ENCODE peak calls at places on chromosomes 3 and 15, in seven cellular contexts. O, I, E, Q, H, W and M are unnamed samples.

GRCh38 chr15:92921215-92922131 is 21.3 kb downstream of the CHD2 start:
- DNase-seq in H (no peak), W (peak; percentile 96), E (no peak), I (no peak), Q (no peak), O (no peak), M (no peak)

GRCh38 chr15:27468151-27468556 is 497.2 kb downstream of the GABRG3 start:
- DNase-seq in Q (no peak), H (no peak), I (no peak), O (no peak), E (no peak), W (no peak), M (no peak)

GRCh38 chr3:78858910-78859309 is 908.9 kb downstream of the ROBO1 start:
- DNase-seq in E (no peak), Q (no peak), H (no peak), O (no peak), I (no peak), W (no peak), M (no peak)

GRCh38 chr15:75669191-75669878 is 21.6 kb downstream of the SNX33 start:
- DNase-seq in E (no peak), O (no peak), I (no peak), Q (no peak), H (no peak), W (peak; percentile 84), M (no peak)

GRCh38 chr3:183031826-183032225 is 51.5 kb upstream of the DCUN1D1 start:
- DNase-seq in W (no peak), H (no peak), Q (no peak), O (no peak), E (no peak), I (no peak), M (no peak)

GRCh38 chr15:80455668-80456442 is 51.7 kb downstream of the ARNT2 start:
- DNase-seq in H (no peak), O (no peak), I (peak; percentile 28), E (peak; percentile 86), W (peak; percentile 85), Q (peak; percentile 67), M (peak; percentile 74)

GRCh38 chr3:73546961-73547360 is 77.8 kb downstream of the PDZRN3 start:
- DNase-seq in W (no peak), E (peak; percentile 59), H (no peak), I (no peak), Q (no peak), O (no peak), M (no peak)

GRCh38 chr3:139523718-139524117 is 15.8 kb downstream of the RBP1 start:
- DNase-seq in E (no peak), Q (no peak), H (no peak), I (no peak), O (no peak), W (no peak), M (peak; percentile 3)

GRCh38 chr15:56537881-56538280 is 72.9 kb upstream of the MNS1 start:
- DNase-seq in Q (no peak), I (no peak), W (no peak), H (no peak), O (no peak), E (no peak), M (no peak)

GRCh38 chr3:136146981-136147729 is 49.0 kb downstream of the MSL2 start:
- DNase-seq in Q (no peak), O (no peak), H (no peak), I (no peak), E (no peak), W (no peak), M (no peak)

GRCh38 chr3:156952011-156952410 is 125.9 kb downstream of the LEKR1 start:
- DNase-seq in E (no peak), O (no peak), W (no peak), I (no peak), H (no peak), Q (no peak), M (no peak)

GRCh38 chr3:23648326-23648964 is 157.3 kb upstream of the UBE2E1 start:
- DNase-seq in O (no peak), Q (no peak), H (no peak), E (no peak), W (peak; percentile 32), I (no peak), M (no peak)

DNA sequence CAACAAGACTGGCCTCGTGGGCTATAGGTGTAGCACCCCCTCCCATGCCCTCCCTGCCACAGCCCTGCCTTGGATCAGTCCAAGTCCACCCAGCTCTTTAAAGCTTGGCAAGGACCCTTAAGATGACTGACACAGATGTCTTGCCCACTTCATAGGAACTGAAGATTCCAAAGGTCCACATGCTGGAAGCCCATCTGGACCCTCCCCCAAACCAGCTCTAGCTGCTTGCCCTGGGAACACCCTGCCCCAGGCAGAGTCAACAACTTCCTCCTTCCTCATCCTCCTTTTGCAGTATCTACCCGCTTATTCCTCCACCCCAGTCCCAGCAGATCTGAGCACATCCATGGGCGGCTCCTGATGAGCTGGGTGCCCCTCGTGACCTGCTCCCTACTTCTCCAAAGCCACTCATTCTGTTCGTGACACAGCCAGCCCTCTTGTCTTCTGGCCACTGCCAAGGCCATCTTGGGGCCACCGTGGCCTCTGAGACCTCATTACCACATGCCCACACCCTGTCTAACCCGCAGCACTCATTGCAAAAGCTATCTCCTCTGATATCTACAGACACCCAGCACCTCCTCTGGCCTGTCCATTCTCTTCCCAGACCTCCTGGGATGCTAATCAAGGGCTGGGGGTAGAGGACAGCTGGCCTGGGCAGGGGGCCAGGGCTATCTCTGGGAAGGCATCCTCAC is 2.0 kb upstream of the PFKFB4 start:
- DNase-seq in I (peak; percentile 21), W (no peak), H (peak; percentile 47), Q (no peak), O (no peak), E (no peak), M (no peak)
- H3K27ac ChIP-seq in I (peak overlapping the region; percentile 81), W (no peak overlapping the region), H (peak overlapping the region; percentile 84), Q (no peak overlapping the region), O (no peak overlapping the region), E (no peak overlapping the region), M (peak overlapping the region; percentile 29)

GRCh38 chr15:86247249-86247955 is 167.7 kb downstream of the AGBL1 start:
- DNase-seq in W (no peak), O (no peak), E (no peak), H (no peak), Q (no peak), I (no peak), M (no peak)
- H3K27ac ChIP-seq in W (no peak overlapping the region), O (no peak overlapping the region), E (no peak overlapping the region), H (no peak overlapping the region), Q (no peak overlapping the region), I (no peak overlapping the region), M (no peak overlapping the region)

DNA sequence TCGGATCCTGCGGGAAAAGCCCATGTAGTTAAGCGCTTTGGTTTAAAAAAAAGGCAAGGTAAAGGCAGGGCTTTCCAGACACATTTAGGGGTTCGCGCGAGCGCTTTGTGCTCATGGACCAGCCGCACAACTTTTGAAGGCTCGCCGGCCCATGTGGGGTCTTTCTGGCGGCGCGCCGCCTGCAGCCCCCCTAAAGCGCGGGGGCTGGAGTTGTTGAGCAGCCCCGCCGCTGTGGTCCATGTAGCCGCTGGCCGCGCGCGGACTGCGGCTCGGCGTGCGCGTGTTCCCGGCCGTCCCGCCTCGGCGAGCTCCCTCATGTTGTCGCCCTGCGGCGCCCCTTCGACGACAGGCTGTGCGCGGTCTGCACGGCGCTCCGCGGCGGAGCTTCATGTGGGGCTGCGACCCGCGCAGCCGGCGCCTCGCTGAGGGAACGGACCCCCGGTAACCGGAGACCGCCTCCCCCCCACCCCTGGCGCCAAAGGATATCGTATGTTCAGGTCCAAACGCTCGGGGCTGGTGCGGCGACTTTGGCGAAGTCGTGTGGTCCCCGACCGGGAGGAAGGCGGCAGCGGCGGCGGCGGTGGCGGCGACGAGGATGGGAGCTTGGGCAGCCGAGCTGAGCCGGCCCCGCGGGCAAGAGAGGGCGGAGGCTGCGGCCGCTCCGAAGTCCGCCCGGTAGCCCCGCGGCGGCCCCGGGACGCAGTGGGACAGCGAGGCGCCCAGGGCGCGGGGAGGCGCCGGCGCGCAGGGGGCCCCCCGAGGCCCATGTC is 919 bp downstream of the SMAD6 start:
- DNase-seq in Q (no peak), I (no peak), O (no peak), E (no peak), H (peak; percentile 27), W (no peak), M (no peak)
- H3K27ac ChIP-seq in Q (no peak overlapping the region), I (peak overlapping the region; percentile 79), O (no peak overlapping the region), E (peak overlapping the region; percentile 80), H (peak overlapping the region; percentile 94), W (peak overlapping the region; percentile 19), M (peak overlapping the region; percentile 83)

DNA sequence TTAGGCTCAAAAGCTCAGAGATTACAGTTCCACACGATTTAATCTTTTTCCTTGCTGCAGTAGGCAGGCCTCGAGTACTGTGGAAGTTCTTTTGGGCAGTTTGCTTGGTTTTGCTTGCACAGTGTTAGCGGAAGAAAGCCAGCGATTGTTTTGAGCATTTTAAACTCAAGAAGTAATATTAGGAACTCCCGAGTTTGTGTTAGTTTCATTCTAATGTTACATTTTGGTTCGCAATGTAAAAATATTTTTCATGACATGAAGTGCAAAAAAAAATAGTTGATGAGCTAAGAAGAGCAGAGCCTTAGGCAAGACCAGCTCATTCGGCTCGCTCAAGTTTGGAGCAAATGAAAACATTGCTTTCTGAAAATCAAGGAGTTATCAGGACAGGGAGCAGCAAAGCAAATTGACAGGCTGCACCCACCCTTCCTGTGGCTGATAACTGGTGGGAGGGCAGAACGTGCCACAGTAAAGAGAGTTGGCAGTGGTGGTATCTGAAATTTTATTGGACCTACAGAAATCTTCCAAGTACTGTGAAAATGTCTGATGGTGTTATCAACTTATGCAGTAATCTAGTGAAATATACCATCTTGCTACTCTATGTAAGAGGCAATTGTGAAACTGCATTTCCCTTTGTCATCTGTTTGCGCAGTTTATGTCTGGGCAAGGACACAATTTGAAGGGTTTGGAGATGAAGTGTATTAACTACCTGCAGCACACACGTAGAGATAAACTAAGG is 1.4 kb downstream of the PLCL2 start:
- DNase-seq in Q (no peak), I (no peak), H (no peak), O (no peak), E (no peak), W (peak; percentile 29), M (no peak)
- H3K27ac ChIP-seq in Q (peak overlapping the region; percentile 88), I (peak overlapping the region; percentile 96), H (peak overlapping the region; percentile 96), O (no peak overlapping the region), E (no peak overlapping the region), W (peak overlapping the region; percentile 10), M (peak overlapping the region; percentile 88)

GRCh38 chr15:73655724-73656123 is 22.5 kb upstream of the NPTN start:
- DNase-seq in O (no peak), E (no peak), Q (no peak), H (no peak), I (no peak), W (no peak), M (no peak)

GRCh38 chr15:73658645-73659044 is 25.5 kb upstream of the NPTN start:
- DNase-seq in H (no peak), O (no peak), Q (no peak), W (no peak), I (no peak), E (no peak), M (no peak)

GRCh38 chr15:73660455-73660854 is 23.7 kb upstream of the CD276 start:
- DNase-seq in E (no peak), I (no peak), O (no peak), H (no peak), W (no peak), Q (no peak), M (no peak)

GRCh38 chr15:73650387-73651126 is 17.4 kb upstream of the NPTN start:
- DNase-seq in E (no peak), I (no peak), W (no peak), H (no peak), O (no peak), Q (no peak), M (no peak)

DNA sequence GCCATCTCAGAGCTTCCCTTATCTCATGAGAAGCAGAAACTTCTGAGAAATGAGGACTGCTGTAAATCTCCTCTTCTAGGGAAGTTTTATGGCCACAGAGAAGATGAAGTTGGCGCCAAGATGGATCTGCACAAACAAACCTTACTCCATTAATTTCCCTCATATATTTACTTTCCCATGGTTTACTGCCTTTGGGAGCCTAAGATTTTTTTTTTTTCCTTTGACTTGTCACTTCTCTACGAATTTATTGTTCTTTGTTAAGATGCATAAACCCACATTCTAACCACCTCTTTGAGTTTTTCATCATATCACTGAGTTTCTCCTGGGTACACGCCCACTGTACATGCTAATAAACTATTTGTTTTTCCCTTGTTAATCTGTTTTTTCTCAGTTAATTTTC is 21.5 kb upstream of the NPTN start:
- DNase-seq in O (no peak), Q (no peak), I (no peak), E (no peak), W (no peak), H (no peak), M (no peak)
- H3K27ac ChIP-seq in O (no peak overlapping the region), Q (no peak overlapping the region), I (no peak overlapping the region), E (no peak overlapping the region), W (no peak overlapping the region), H (no peak overlapping the region), M (no peak overlapping the region)